ENCODE peak calls at places on chromosomes 13 and 19, in nine cellular contexts. O is GM23338; I is psoas muscle; A is suprapubic skin; Z is mesenchymal stem cell; G is fibroblast of lung; Q is neuronal stem cell; W is colonic mucosa; K is CD4-positive, CD25-positive, alpha-beta regulatory T cell. U is an unnamed sample. For H3K4me1, H3K36me3 and H3K27me3, the result is how much of the 10 kb centered on the place peaks cover.

GRCh38 chr13:88031980-88032562 is 360.9 kb downstream of the SLITRK5 start:
- DNase-seq in O (no peak), I (no peak), A (no peak), Z (peak), G (peak), Q (no peak), W (no peak), K (no peak), U (no peak)

GRCh38 chr19:32718286-32718685 is 1.3 kb upstream of the TDRD12 start:
- DNase-seq in O (no peak), I (no peak), A (no peak), Z (no peak), G (no peak), Q (no peak), W (no peak), K (no peak), U (no peak)

GRCh38 chr19:53577968-53578367 is 40.0 kb downstream of the ZNF331 start:
- DNase-seq in O (no peak), I (no peak), A (no peak), Z (no peak), G (no peak), Q (no peak), W (no peak), K (no peak), U (no peak)

GRCh38 chr13:111517641-111518010 is 197.2 kb downstream of the TEX29 start:
- DNase-seq in O (no peak), I (no peak), A (no peak), Z (no peak), G (no peak), Q (no peak), W (no peak), K (no peak), U (no peak)

GRCh38 chr19:5048727-5049553 is 80.0 kb downstream of the KDM4B start:
- DNase-seq in O (no peak), I (no peak), A (no peak), Z (peak), G (peak), Q (no peak), W (peak), K (no peak), U (no peak)

GRCh38 chr13:36418022-36418805 is 14.1 kb upstream of the CCNA1 start:
- DNase-seq in O (peak), I (no peak), A (no peak), Z (peak), G (peak), Q (no peak), W (no peak), K (no peak), U (no peak)

GRCh38 chr13:49240017-49240416 is 7.7 kb upstream of the CDADC1 start:
- DNase-seq in O (peak), I (no peak), A (no peak), Z (peak), G (peak), Q (no peak), W (no peak), K (peak), U (no peak)

GRCh38 chr19:45172173-45172572 is 5.9 kb downstream of the TRAPPC6A start:
- DNase-seq in O (no peak), I (no peak), A (no peak), Z (no peak), G (no peak), Q (no peak), W (no peak), K (peak), U (no peak)

GRCh38 chr19:42596391-42597071 is 1.8 kb upstream of the CEACAM8 start:
- DNase-seq in O (peak), I (no peak), A (no peak), Z (no peak), G (peak), Q (peak), W (peak), K (peak), U (no peak)

GRCh38 chr13:110327036-110327790 is 20.1 kb downstream of the COL4A2 start:
- DNase-seq in O (peak), I (no peak), A (no peak), Z (no peak), G (no peak), Q (no peak), W (no peak), K (no peak), U (no peak)

GRCh38 chr19:31068268-31068667 is 281.0 kb downstream of the TSHZ3 start:
- DNase-seq in O (no peak), I (no peak), A (no peak), Z (no peak), G (no peak), Q (no peak), W (no peak), K (no peak), U (no peak)

GRCh38 chr13:102295316-102296048 is 106.4 kb downstream of the FGF14 start:
- DNase-seq in O (no peak), I (no peak), A (no peak), Z (peak), G (peak), Q (no peak), W (no peak), K (no peak), U (no peak)

GRCh38 chr13:78161266-78161665 is 242.6 kb upstream of the EDNRB start:
- DNase-seq in O (no peak), I (no peak), A (no peak), Z (no peak), G (no peak), Q (no peak), W (no peak), K (no peak), U (no peak)

GRCh38 chr19:1397838-1398237 is 3.5 kb downstream of the GAMT start:
- DNase-seq in O (no peak), I (no peak), A (no peak), Z (no peak), G (no peak), Q (no peak), W (no peak), K (no peak), U (no peak)

GRCh38 chr19:32343550-32344262 is 1.7 kb upstream of the ZNF507 start:
- DNase-seq in O (no peak), I (no peak), A (no peak), Z (no peak), G (no peak), Q (no peak), W (no peak), K (no peak), U (no peak)

GRCh38 chr13:30346159-30346788 is 38.9 kb upstream of the KATNAL1 start:
- DNase-seq in O (no peak), I (no peak), A (no peak), Z (no peak), G (no peak), Q (no peak), W (peak), K (peak), U (no peak)

GRCh38 chr13:101309014-101309619 is 107.2 kb downstream of the NALCN start:
- DNase-seq in O (no peak), I (no peak), A (no peak), Z (no peak), G (peak), Q (no peak), W (no peak), K (no peak), U (no peak)

GRCh38 chr19:30784850-30785459 is 412.8 kb downstream of the ZNF536 start:
- DNase-seq in O (peak), I (peak), A (peak), Z (peak), G (peak), Q (peak), W (peak), K (peak), U (peak)

GRCh38 chr13:77339408-77339807 is 12.5 kb upstream of the MYCBP2 start:
- DNase-seq in O (no peak), I (no peak), A (no peak), Z (no peak), G (no peak), Q (no peak), W (no peak), K (no peak), U (no peak)

GRCh38 chr19:56294557-56294956 is 20.1 kb downstream of the ZSCAN5A start:
- DNase-seq in O (no peak), I (no peak), A (no peak), Z (no peak), G (no peak), Q (no peak), W (no peak), K (no peak), U (no peak)

GRCh38 chr13:44331912-44332840 is 41.4 kb upstream of the SERP2 start:
- DNase-seq in O (no peak), I (peak), A (no peak), Z (peak), G (peak), Q (no peak), W (no peak), K (no peak), U (no peak)

GRCh38 chr13:83622422-83622784 is 259.9 kb downstream of the SLITRK1 start:
- DNase-seq in O (no peak), I (no peak), A (no peak), Z (no peak), G (no peak), Q (no peak), W (no peak), K (no peak), U (no peak)

DNA sequence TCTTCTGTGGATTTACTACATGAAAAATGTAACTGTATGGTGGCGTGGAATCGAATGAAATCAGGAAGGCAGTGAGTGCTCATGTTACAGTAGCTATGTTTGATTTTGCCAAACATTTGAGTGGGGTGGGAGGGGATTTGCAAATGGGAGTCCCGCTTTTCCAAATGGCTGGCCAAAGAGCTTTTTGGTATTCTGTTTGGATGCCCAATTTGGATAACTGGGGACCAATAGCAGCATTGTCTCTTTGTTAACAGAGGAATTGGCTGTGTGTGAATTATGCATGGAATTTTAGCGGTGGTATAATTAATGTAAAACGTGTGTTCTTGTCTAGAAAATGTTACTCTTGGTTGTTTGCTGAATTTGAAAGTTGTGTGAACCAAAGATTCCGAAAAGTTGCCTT is 17.8 kb downstream of the HNRNPM start:
- DNase-seq in O (no peak), I (no peak), A (no peak), Z (no peak), G (no peak), Q (no peak), W (no peak), K (no peak), U (no peak)
- H3K4me1 ChIP-seq in O (under half), I (half or more), A (under half), Z (under half), G (under half), Q (under half), W (under half), K (under half), U (half or more)

GRCh38 chr13:32511482-32511881 is 27.1 kb downstream of the N4BP2L2 start:
- DNase-seq in O (no peak), I (no peak), A (no peak), Z (no peak), G (no peak), Q (no peak), W (no peak), K (no peak), U (no peak)
- H3K36me3 ChIP-seq in O (under half), I (half or more), A (under half), Z (half or more), G (under half), Q (half or more), W (under half), K (under half), U (under half)

GRCh38 chr13:112963641-112964040 is 5.4 kb upstream of the MCF2L start:
- DNase-seq in O (no peak), I (peak), A (peak), Z (no peak), G (no peak), Q (no peak), W (no peak), K (no peak), U (peak)

GRCh38 chr13:112965103-112965502 is 3.9 kb upstream of the MCF2L start:
- DNase-seq in O (no peak), I (peak), A (peak), Z (no peak), G (no peak), Q (no peak), W (no peak), K (no peak), U (no peak)

GRCh38 chr13:112967666-112968379 is 1.2 kb upstream of the MCF2L start:
- DNase-seq in O (no peak), I (peak), A (peak), Z (no peak), G (no peak), Q (peak), W (no peak), K (no peak), U (peak)

GRCh38 chr13:112966776-112967175 is 2.2 kb upstream of the MCF2L start:
- DNase-seq in O (no peak), I (peak), A (peak), Z (no peak), G (no peak), Q (no peak), W (no peak), K (no peak), U (peak)

DNA sequence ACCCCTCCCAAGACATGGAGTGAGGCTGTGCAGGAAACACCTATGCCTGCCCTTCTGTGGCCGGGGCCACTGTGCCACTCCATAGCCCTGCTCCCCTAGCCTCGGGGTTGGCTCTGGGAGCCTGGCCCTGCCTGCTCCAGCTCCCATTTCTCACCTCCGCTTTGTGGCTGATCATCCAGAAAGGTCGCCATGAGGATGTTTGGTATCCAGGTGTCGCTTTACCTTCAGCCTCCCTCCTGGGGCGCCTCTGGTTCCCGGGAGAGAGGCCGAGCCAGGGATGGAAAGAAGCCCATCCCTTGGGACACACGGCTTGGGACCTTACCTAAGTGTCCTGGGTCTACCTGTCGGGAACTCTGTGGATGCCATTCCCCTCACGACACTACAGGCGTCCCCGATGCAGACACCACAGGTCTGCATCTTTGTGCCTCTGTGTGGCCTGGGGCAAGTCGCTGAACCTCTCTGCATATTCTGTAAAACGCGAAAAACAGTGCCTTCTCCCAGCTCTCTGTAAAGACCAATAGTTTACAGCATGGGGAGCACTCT is 3.4 kb upstream of the MCF2L start:
- DNase-seq in O (no peak), I (no peak), A (peak), Z (no peak), G (no peak), Q (no peak), W (no peak), K (no peak), U (no peak)
- H3K27me3 ChIP-seq in O (under half), I (under half), A (under half), Z (half or more), G (under half), Q (under half), W (under half), K (under half), U (under half)

DNA sequence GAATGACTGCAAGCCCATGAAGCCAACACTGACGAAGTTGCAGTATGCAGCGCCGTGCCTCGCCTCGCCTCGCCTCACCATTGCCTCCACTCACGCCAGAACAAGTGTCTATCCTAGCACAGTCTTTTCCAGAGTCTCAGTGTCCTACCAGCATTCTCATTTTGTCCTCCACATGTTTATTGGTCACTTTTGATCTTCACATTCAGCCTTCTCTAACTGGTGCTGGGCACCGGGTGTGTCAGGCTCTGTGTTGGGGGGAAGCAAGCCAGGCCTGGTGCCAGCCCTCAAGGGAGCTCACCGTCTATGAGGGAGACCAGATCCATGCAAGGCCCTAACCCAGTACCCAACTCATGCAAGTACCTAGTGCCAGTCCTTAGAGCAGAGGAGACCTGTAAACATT is 69.7 kb upstream of the GPR183 start:
- DNase-seq in O (no peak), I (no peak), A (no peak), Z (no peak), G (no peak), Q (no peak), W (no peak), K (no peak), U (no peak)
- H3K4me1 ChIP-seq in O (under half), I (under half), A (under half), Z (under half), G (under half), Q (under half), W (under half), K (under half), U (under half)

U was measured in upper lobe of right lung.